ENCODE peak calls at places on chromosomes 6 and 20, in six cellular contexts. T is IMR-90, G is right lobe of liver, I is RWPE1, D is hepatocyte, F is mucosa of descending colon. Q is an unnamed sample.

GRCh38 chr20:19079536-19080299 is 132.7 kb upstream of the SLC24A3 start:
- DNase-seq in T (peak), G (no peak), I (no peak), D (no peak), F (no peak), Q (no peak)

GRCh38 chr6:158357570-158358216 is 45.4 kb downstream of the TULP4 start:
- DNase-seq in T (no peak), G (no peak), I (no peak), D (no peak), F (no peak), Q (no peak)

GRCh38 chr6:150231456-150231855 is 88.6 kb downstream of the PPP1R14C start:
- DNase-seq in T (peak), G (no peak), I (no peak), D (no peak), F (no peak), Q (no peak)

GRCh38 chr20:33000802-33001466 is 3.3 kb downstream of the SUN5 start:
- DNase-seq in T (no peak), G (no peak), I (no peak), D (no peak), F (no peak), Q (peak)

GRCh38 chr6:42010185-42010872 is 40.0 kb upstream of the TAF8 start:
- DNase-seq in T (no peak), G (peak), I (no peak), D (no peak), F (no peak), Q (peak)

GRCh38 chr6:153476243-153476642 is 345.2 kb upstream of the RGS17 start:
- DNase-seq in T (no peak), G (no peak), I (no peak), D (no peak), F (no peak), Q (no peak)

GRCh38 chr20:62744761-62745160 is 36.1 kb downstream of the NTSR1 start:
- DNase-seq in T (no peak), G (no peak), I (no peak), D (no peak), F (no peak), Q (peak)

GRCh38 chr20:62408055-62408454 is 970 bp upstream of the CABLES2 start:
- DNase-seq in T (no peak), G (no peak), I (no peak), D (no peak), F (peak), Q (no peak)

GRCh38 chr6:21500314-21500713 is 93.2 kb upstream of the SOX4 start:
- DNase-seq in T (no peak), G (no peak), I (no peak), D (no peak), F (no peak), Q (no peak)

GRCh38 chr6:132188865-132189264 is 212.4 kb downstream of the MOXD1 start:
- DNase-seq in T (peak), G (no peak), I (peak), D (no peak), F (no peak), Q (no peak)

GRCh38 chr20:51496964-51497363 is 45.6 kb downstream of the NFATC2 start:
- DNase-seq in T (no peak), G (no peak), I (no peak), D (no peak), F (no peak), Q (no peak)

GRCh38 chr6:45500924-45501816 is 123.4 kb upstream of the SUPT3H start:
- DNase-seq in T (no peak), G (no peak), I (no peak), D (peak), F (no peak), Q (no peak)

GRCh38 chr20:46226602-46227001 is 81.7 kb downstream of the CDH22 start:
- DNase-seq in T (peak), G (no peak), I (no peak), D (no peak), F (no peak), Q (no peak)

GRCh38 chr20:42567409-42567808 is 622.3 kb downstream of the PTPRT start:
- DNase-seq in T (no peak), G (no peak), I (no peak), D (no peak), F (no peak), Q (no peak)

GRCh38 chr6:160273760-160274159 is 15.1 kb upstream of the SLC22A2 start:
- DNase-seq in T (no peak), G (no peak), I (no peak), D (no peak), F (no peak), Q (no peak)

GRCh38 chr20:18032977-18033892 is 24.5 kb downstream of the OVOL2 start:
- DNase-seq in T (peak), G (no peak), I (no peak), D (peak), F (peak), Q (no peak)

GRCh38 chr6:43936476-43936875 is 166.5 kb downstream of the VEGFA start:
- DNase-seq in T (no peak), G (peak), I (no peak), D (no peak), F (no peak), Q (no peak)

GRCh38 chr6:113291751-113292445 is 565.2 kb upstream of the MARCKS start:
- DNase-seq in T (peak), G (no peak), I (no peak), D (no peak), F (no peak), Q (no peak)

GRCh38 chr6:125507987-125508655 is 206.4 kb upstream of the HDDC2 start:
- DNase-seq in T (no peak), G (no peak), I (no peak), D (peak), F (no peak), Q (no peak)

GRCh38 chr6:324729-325125 is 32.4 kb downstream of the DUSP22 start:
- DNase-seq in T (no peak), G (no peak), I (no peak), D (no peak), F (no peak), Q (no peak)

GRCh38 chr20:60252866-60253265 is 294.6 kb downstream of the CDH26 start:
- DNase-seq in T (no peak), G (no peak), I (no peak), D (no peak), F (no peak), Q (no peak)

GRCh38 chr6:75283907-75284284 is 696 bp downstream of the TMEM30A start:
- DNase-seq in T (no peak), G (no peak), I (peak), D (no peak), F (no peak), Q (no peak)

GRCh38 chr6:92376711-92377110 is 1042.6 kb downstream of the EPHA7 start:
- DNase-seq in T (peak), G (no peak), I (no peak), D (peak), F (no peak), Q (no peak)

GRCh38 chr6:32842690-32843089 is 1.2 kb downstream of the PSMB8 start:
- DNase-seq in T (no peak), G (no peak), I (no peak), D (no peak), F (no peak), Q (no peak)

GRCh38 chr6:148989585-148989984 is 242.8 kb downstream of the UST start:
- DNase-seq in T (no peak), G (no peak), I (no peak), D (no peak), F (no peak), Q (no peak)

GRCh38 chr6:152089992-152090391 is 282.5 kb downstream of the ESR1 start:
- DNase-seq in T (peak), G (no peak), I (peak), D (no peak), F (no peak), Q (no peak)

GRCh38 chr6:45900808-45901752 is 114.6 kb downstream of the CLIC5 start:
- DNase-seq in T (no peak), G (no peak), I (no peak), D (peak), F (no peak), Q (no peak)

GRCh38 chr6:28811873-28812272 is 111.9 kb downstream of the TRIM27 start:
- DNase-seq in T (peak), G (no peak), I (no peak), D (no peak), F (no peak), Q (no peak)

GRCh38 chr6:44676826-44677433 is 289.4 kb downstream of the CDC5L start:
- DNase-seq in T (no peak), G (no peak), I (no peak), D (no peak), F (no peak), Q (no peak)

GRCh38 chr6:21441386-21441785 is 152.2 kb upstream of the SOX4 start:
- DNase-seq in T (peak), G (no peak), I (peak), D (no peak), F (no peak), Q (no peak)

GRCh38 chr6:8525370-8525769 is 90.0 kb upstream of the SLC35B3 start:
- DNase-seq in T (no peak), G (no peak), I (no peak), D (no peak), F (no peak), Q (no peak)

GRCh38 chr20:43516251-43516824 is 8.8 kb downstream of the L3MBTL1 start:
- DNase-seq in T (no peak), G (no peak), I (no peak), D (no peak), F (no peak), Q (no peak)

DNA sequence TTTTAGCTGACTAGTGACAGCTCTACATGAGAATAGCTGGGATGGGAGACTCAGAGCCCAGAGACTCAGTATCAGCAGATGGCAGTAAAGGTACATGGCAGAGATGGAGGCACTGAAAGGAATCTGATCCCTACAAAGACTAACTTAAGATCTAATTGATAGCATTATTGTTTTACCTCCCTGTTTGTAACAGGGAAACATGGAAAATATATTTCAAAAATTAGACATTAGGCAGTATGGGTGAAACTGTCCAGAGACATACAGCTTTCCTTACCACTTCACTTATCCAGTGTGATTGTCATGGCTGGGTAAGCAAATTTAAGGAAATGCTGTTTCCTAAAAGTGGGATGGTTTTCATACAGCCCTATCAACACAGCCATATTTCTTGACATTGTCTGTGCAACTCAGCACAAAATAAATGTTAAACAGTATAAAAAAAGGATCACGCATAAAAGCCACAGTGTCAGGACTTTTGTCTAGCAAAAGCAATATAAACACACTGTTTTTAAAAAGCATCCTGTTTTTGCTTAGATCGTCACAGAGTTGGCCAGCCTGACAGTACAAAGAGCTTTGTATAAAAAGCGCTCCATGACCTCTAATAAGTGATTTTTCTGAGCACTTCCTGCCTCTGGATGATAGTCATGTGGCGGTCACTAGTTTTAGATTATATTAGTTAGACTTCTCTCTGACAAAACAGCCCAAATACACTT is 376.9 kb downstream of the PHF3 start:
- DNase-seq in T (peak), G (no peak), I (peak), D (peak), F (no peak), Q (no peak)
- TF ChIP-seq CTCF in T (peak), G (peak), I (peak), D (peak), F (peak), Q (peak)

DNA sequence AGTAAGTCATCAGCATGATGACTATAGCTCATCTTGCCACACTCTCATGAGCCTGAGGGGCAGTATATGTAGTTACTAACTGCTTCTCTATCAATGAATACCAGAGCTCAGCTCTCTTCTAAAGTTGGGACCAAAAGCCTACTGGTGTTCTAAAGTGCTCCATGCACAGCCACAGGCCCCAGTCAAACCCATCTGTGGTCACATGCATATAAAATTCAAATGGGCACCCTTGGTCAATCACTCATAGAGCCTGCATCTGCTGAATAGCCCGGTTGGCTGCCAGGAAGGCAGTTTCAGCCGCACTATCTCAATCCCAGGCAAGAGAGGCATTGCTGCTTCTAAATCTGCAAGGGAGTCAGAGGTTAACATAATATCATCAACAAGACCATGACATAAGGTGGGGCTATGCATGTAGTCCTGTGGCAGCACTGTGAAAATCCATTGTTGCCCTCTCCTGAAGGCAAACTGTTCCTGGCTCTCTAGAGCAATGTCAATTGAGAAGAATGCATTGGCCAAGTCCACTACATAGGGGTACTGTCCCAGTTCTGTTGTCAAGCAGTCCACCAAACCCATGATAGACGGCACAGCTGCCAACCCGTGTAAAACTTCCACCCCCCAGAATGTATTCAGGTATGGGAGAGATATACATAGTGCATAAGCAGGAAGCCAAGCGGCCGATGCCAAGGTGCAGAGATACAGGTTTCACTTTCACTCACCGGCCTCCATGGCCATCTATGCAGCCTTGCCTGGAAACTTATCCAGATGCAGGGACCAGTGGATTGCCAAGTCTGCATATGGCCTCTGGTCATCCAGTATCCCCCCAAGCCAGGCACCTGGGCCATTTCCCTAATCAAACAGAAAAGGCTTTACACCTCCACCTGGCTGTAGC is 76.2 kb downstream of the ALDH8A1 start:
- DNase-seq in T (no peak), G (peak), I (no peak), D (no peak), F (no peak), Q (no peak)
- TF ChIP-seq CTCF in T (no peak), G (no peak), I (no peak), D (no peak), F (no peak), Q (no peak)

GRCh38 chr6:106072501-106073140 is 13.5 kb upstream of the PRDM1 start:
- DNase-seq in T (no peak), G (no peak), I (no peak), D (no peak), F (no peak), Q (no peak)
- TF ChIP-seq CTCF in T (no peak), G (no peak), I (no peak), D (no peak), F (no peak), Q (no peak)

GRCh38 chr6:27375613-27376079 is 12.9 kb upstream of the ZNF391 start:
- DNase-seq in T (no peak), G (no peak), I (no peak), D (peak), F (no peak), Q (no peak)
- TF ChIP-seq CTCF in T (no peak), G (no peak), I (no peak), D (no peak), F (no peak), Q (peak)

GRCh38 chr6:143529095-143529494 is 17.6 kb upstream of the FUCA2 start:
- DNase-seq in T (no peak), G (no peak), I (no peak), D (peak), F (no peak), Q (no peak)
- TF ChIP-seq CTCF in T (no peak), G (no peak), I (no peak), D (peak), F (no peak), Q (peak)